ENCODE peak calls at places on chromosome 19, in five cellular contexts. Q is Panc1; I is CD8-positive, alpha-beta memory T cell; N is psoas muscle; E is GM23248. S is an unnamed sample.

GRCh38 chr19:37470216-37470615 is 1.1 kb downstream of the ZNF570 start:
- DNase-seq in Q (no peak), I (no peak), N (no peak), E (peak; percentile 26), S (no peak)

GRCh38 chr19:33552191-33552927 is 30.8 kb upstream of the PEPD start:
- DNase-seq in Q (no peak), I (no peak), N (no peak), E (no peak), S (no peak)

GRCh38 chr19:33864311-33864850 is 67.7 kb downstream of the KCTD15 start:
- DNase-seq in Q (no peak), I (no peak), N (no peak), E (no peak), S (peak; percentile 3)

GRCh38 chr19:52086481-52086880 is 9.1 kb downstream of the ZNF841 start:
- DNase-seq in Q (no peak), I (no peak), N (no peak), E (peak; percentile 74), S (peak; percentile 29)

GRCh38 chr19:33872445-33873320 is 76.0 kb downstream of the KCTD15 start:
- DNase-seq in Q (no peak), I (no peak), N (no peak), E (no peak), S (peak; percentile 5)

GRCh38 chr19:39825531-39826076 is 8.4 kb downstream of the DYRK1B start:
- DNase-seq in Q (no peak), I (no peak), N (no peak), E (no peak), S (no peak)

GRCh38 chr19:8831832-8832131 is 322 bp downstream of the ZNF558 start:
- DNase-seq in Q (no peak), I (no peak), N (no peak), E (no peak), S (no peak)

GRCh38 chr19:34017024-34017423 is 155.3 kb upstream of the LSM14A start:
- DNase-seq in Q (no peak), I (no peak), N (no peak), E (no peak), S (no peak)

GRCh38 chr19:33395561-33396550 is 22.3 kb downstream of the CEBPG start:
- DNase-seq in Q (no peak), I (no peak), N (peak; percentile 71), E (peak; percentile 90), S (no peak)

GRCh38 chr19:22814124-22814523 is 18.0 kb upstream of the ZNF723 start:
- DNase-seq in Q (no peak), I (no peak), N (no peak), E (no peak), S (no peak)

GRCh38 chr19:18097217-18097992 is at the start of gene MAST3:
- DNase-seq in Q (no peak), I (peak; percentile 89), N (peak; percentile 80), E (peak; percentile 94), S (no peak)
- H3K27ac ChIP-seq in Q (no peak within 1 kb of the TSS), I (peak within 1 kb of the TSS; percentile 47), N (no peak within 1 kb of the TSS), E (no peak within 1 kb of the TSS), S (no peak within 1 kb of the TSS)

DNA sequence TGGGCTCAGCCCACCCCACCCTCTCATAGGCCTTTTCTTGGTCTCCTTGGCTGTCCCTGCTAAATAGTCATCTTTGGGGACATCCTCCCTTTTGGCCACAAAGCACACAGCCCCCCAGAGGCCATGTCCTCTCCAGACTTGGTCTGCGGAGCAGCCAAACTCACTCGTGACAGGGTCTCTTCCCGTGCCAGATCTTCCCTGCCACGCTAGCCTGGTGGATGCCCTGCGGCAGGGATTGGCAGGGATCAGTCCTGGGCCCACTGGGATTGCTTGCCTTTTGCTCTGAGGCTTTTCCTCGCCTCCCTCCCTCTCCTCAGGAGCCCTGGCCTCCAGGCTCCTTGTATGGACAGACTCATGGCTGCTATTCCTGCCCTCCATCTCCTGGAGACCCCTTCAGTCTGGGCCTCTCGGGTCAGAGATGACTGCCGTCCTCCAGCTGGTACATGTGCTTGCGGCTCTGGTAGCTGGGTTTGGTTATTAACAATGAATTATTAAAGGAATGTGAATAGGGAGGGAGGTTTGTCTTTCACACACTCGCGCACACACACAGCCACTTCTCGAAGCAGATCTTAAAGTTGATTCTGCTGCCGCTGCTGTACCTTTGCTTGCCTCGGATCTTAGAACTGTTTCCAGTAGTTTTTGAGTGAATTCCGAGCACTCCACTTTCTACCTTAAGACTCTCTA is 45.1 kb downstream of the NFIX start:
- DNase-seq in Q (no peak), I (no peak), N (no peak), E (peak; percentile 35), S (no peak)
- H3K27ac ChIP-seq in Q (peak overlapping the region; percentile 42), I (no peak overlapping the region), N (peak overlapping the region; percentile 99), E (peak overlapping the region; percentile 94), S (no peak overlapping the region)

GRCh38 chr19:11387154-11388034 is 3.3 kb upstream of the EPOR start:
- DNase-seq in Q (no peak), I (no peak), N (no peak), E (no peak), S (no peak)
- H3K27ac ChIP-seq in Q (no peak overlapping the region), I (no peak overlapping the region), N (no peak overlapping the region), E (no peak overlapping the region), S (no peak overlapping the region)

DNA sequence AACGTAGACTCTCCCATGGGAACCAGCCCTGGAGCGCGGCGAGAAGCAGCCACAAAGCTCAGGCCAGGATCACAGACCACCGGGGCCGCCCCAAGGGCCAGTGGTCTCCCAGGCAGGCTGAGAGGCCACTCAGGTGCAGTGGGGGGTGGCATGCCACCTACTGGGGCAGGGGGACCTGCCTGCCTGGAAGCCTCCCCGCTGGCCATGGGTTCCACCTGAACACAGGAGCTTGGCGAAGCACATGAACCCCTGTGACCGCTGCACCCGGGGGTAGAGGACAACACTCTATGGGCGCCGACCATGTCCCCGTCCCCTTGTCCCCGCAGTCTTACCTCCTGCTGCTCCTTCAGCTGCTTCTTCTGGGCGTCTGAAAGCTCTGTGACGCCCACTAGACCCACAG is 6.8 kb upstream of the TM6SF2 start:
- DNase-seq in Q (no peak), I (no peak), N (no peak), E (no peak), S (no peak)
- H3K27ac ChIP-seq in Q (no peak overlapping the region), I (no peak overlapping the region), N (no peak overlapping the region), E (no peak overlapping the region), S (no peak overlapping the region)

GRCh38 chr19:4098493-4098892 is 25.4 kb downstream of the MAP2K2 start:
- DNase-seq in Q (no peak), I (no peak), N (peak; percentile 53), E (no peak), S (no peak)

GRCh38 chr19:4097501-4097900 is 26.4 kb downstream of the MAP2K2 start:
- DNase-seq in Q (no peak), I (no peak), N (peak; percentile 67), E (no peak), S (no peak)

GRCh38 chr19:4100647-4101495 is 23.1 kb downstream of the MAP2K2 start:
- DNase-seq in Q (no peak), I (no peak), N (no peak), E (no peak), S (no peak)

GRCh38 chr19:4101496-4101770 is 22.5 kb downstream of the MAP2K2 start:
- DNase-seq in Q (no peak), I (no peak), N (no peak), E (no peak), S (no peak)

DNA sequence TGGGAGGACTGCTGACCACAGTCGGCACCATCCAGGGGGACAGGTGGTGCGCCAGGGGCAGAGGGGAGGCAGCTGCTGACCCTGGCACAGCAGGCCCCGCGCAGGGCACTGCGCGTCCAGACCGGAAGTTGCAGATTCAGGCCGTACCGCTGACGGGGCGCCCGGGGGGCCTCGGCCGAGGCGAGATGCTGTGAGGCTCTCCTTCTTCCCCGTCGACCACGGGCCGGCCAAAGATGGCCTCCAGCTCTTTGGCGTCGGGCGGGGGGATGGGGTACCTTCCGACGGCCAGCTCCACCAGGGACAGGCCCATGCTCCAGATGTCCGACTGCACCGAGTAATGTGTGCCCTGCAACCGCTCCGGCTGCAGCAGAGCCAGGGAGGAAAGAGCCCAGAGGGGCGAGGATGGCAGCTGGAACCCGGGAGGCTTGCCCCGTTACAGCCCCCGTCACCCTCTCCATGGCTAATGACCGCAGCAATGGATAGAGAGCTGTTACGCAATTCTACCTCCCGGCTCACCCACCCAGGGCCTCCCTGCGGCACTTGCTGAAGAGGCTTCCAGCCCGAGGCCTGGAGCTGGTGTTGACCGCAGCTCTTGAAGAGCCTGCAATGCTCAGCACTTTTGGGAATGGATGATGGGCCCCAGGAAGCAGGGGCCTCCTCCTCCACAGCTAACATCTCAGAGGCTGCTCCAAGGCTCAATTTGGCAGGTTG is 24.7 kb downstream of the MAP2K2 start:
- DNase-seq in Q (no peak), I (no peak), N (no peak), E (no peak), S (no peak)
- H3K27ac ChIP-seq in Q (no peak overlapping the region), I (no peak overlapping the region), N (peak overlapping the region; percentile 65), E (no peak overlapping the region), S (no peak overlapping the region)

DNA sequence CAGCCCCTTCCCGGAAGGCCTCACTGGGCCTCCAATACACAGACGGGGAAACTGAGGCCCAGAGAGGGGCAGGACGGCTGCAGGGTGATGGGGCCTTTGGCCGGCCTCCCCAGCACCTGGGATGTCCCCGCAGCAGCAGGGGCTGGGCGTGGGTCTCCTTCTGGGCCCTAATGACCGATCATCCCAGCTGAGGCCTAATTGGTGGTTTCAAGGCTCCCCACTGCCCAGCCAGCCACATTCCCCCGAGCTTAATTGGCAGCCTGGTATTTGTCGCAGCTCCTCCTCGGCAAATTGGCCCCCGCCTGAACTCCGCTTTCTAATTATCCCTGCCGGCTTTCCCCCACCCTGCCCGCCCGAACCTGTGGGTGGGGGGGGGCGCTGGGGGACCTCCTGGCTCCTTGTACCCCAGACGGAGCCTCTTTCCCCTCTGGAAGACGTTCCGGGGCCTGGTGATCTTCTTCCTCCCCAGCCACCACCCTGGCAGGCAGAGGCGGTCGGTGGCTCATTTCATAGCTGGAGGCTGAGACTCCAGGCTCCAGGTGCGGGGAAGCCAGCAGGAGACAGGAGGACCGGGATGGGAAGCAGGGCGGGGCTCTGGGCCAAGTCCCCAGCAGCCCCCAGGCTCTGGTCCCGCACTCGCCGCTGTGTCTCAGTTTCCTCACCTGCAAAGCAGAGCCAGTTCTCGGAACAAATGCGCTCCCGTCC is 27.2 kb upstream of the WDR18 start:
- DNase-seq in Q (no peak), I (no peak), N (no peak), E (peak; percentile 52), S (no peak)
- H3K27ac ChIP-seq in Q (peak overlapping the region; percentile 69), I (no peak overlapping the region), N (no peak overlapping the region), E (no peak overlapping the region), S (no peak overlapping the region)

GRCh38 chr19:38734426-38735256 is 9.6 kb downstream of the CAPN12 start:
- DNase-seq in Q (peak; percentile 83), I (peak; percentile 39), N (no peak), E (peak; percentile 66), S (no peak)
- H3K27ac ChIP-seq in Q (peak overlapping the region; percentile 93), I (peak overlapping the region; percentile 54), N (peak overlapping the region; percentile 46), E (peak overlapping the region; percentile 40), S (peak overlapping the region; percentile 87)

GRCh38 chr19:4516939-4517300 is 1.4 kb downstream of the PLIN4 start:
- DNase-seq in Q (no peak), I (no peak), N (peak; percentile 69), E (peak; percentile 20), S (no peak)

GRCh38 chr19:4516199-4516938 is 1.9 kb downstream of the PLIN4 start:
- DNase-seq in Q (no peak), I (no peak), N (peak; percentile 57), E (no peak), S (no peak)

GRCh38 chr19:4517451-4518057 is 732 bp downstream of the PLIN4 start:
- DNase-seq in Q (no peak), I (no peak), N (peak; percentile 31), E (no peak), S (no peak)

GRCh38 chr19:4513248-4513647 is 5.0 kb downstream of the PLIN4 start:
- DNase-seq in Q (no peak), I (no peak), N (no peak), E (no peak), S (no peak)

GRCh38 chr19:4515732-4516131 is 2.6 kb downstream of the PLIN4 start:
- DNase-seq in Q (no peak), I (no peak), N (no peak), E (no peak), S (no peak)
- H3K27ac ChIP-seq in Q (no peak overlapping the region), I (no peak overlapping the region), N (peak overlapping the region; percentile 94), E (no peak overlapping the region), S (no peak overlapping the region)

S was measured in epithelial cell of prostate.